ENCODE peak calls at places on chromosomes 16 and 17, in eight cellular contexts. T is renal cortical epithelial cell; Z is HFF-Myc; O is HTR-8/SVneo; Y is astrocyte of the hippocampus; G is effector CD8-positive, alpha-beta T cell; H is NCI-H1417; R is amniotic stem cell. A is an unnamed sample.

GRCh38 chr17:57636985-57637667 is 108.0 kb downstream of the CCDC182 start:
- DNase-seq in T (no peak), H (no peak), R (no peak), G (no peak), Z (no peak), O (no peak), Y (no peak), A (no peak)

GRCh38 chr17:39081851-39082250 is 69.6 kb downstream of the PLXDC1 start:
- DNase-seq in R (no peak), H (no peak), T (no peak), Y (no peak), Z (no peak), O (no peak), G (no peak), A (no peak)

GRCh38 chr16:87117936-87118335 is 199.3 kb downstream of the C16orf95 start:
- DNase-seq in O (no peak), T (no peak), G (no peak), Z (no peak), H (no peak), R (no peak), Y (no peak), A (no peak)

GRCh38 chr17:75773121-75773807 is 8.3 kb upstream of the GALK1 start:
- DNase-seq in O (no peak), H (no peak), Z (no peak), G (no peak), T (no peak), R (no peak), Y (no peak), A (no peak)

GRCh38 chr16:29007865-29008593 is 23.2 kb downstream of the LAT start:
- DNase-seq in R (no peak), O (peak; percentile 33), Y (peak; percentile 17), T (peak; percentile 55), G (peak; percentile 20), H (no peak), Z (peak; percentile 77), A (peak; percentile 63)

GRCh38 chr16:46763147-46763546 is 15.0 kb upstream of the MYLK3 start:
- DNase-seq in Y (peak; percentile 13), T (no peak), O (no peak), H (peak; percentile 26), Z (no peak), G (no peak), R (no peak), A (no peak)

GRCh38 chr16:70725024-70725911 is 39.4 kb upstream of the MTSS2 start:
- DNase-seq in O (no peak), R (no peak), H (no peak), Y (no peak), T (peak; percentile 16), G (no peak), Z (no peak), A (no peak)

GRCh38 chr16:57958544-57958943 is 12.4 kb downstream of the CNGB1 start:
- DNase-seq in Z (no peak), T (no peak), H (no peak), Y (no peak), O (no peak), G (no peak), R (no peak), A (no peak)

GRCh38 chr16:84075376-84075775 is 32.8 kb upstream of the SLC38A8 start:
- DNase-seq in O (no peak), Y (no peak), R (no peak), G (no peak), H (no peak), T (no peak), Z (no peak), A (no peak)

GRCh38 chr17:74775409-74776043 is 619 bp downstream of the NAT9 start:
- DNase-seq in O (no peak), Z (no peak), Y (no peak), H (no peak), T (no peak), G (no peak), R (no peak), A (no peak)

GRCh38 chr16:30458561-30459394 is 13.1 kb upstream of the SEPHS2 start:
- DNase-seq in T (no peak), Y (no peak), O (no peak), H (no peak), Z (no peak), G (no peak), R (no peak), A (no peak)

GRCh38 chr17:7684856-7685532 is 2.3 kb downstream of the TP53 start:
- DNase-seq in H (no peak), Z (no peak), T (no peak), Y (peak; percentile 14), G (no peak), R (no peak), O (no peak), A (no peak)

GRCh38 chr17:65131946-65132345 is 5.2 kb upstream of the RGS9 start:
- DNase-seq in Y (no peak), R (peak; percentile 22), H (no peak), Z (peak; percentile 52), O (no peak), T (peak; percentile 75), G (no peak), A (peak; percentile 33)

GRCh38 chr17:74690409-74690825 is 22.3 kb downstream of the CD300LF start:
- DNase-seq in R (no peak), Z (no peak), H (no peak), T (no peak), G (no peak), Y (no peak), O (no peak), A (no peak)

GRCh38 chr17:37541880-37542675 is 52.4 kb downstream of the DUSP14 start:
- DNase-seq in G (no peak), Y (peak; percentile 26), H (no peak), R (no peak), O (no peak), T (peak; percentile 46), Z (no peak), A (no peak)

GRCh38 chr16:67441289-67441753 is 10.4 kb downstream of the HSD11B2 start:
- DNase-seq in T (peak; percentile 79), G (no peak), O (no peak), Z (no peak), H (peak; percentile 51), R (no peak), Y (no peak), A (no peak)

GRCh38 chr16:20675488-20676267 is 21.8 kb downstream of the ACSM1 start:
- DNase-seq in O (no peak), H (peak; percentile 41), Y (peak; percentile 1), Z (no peak), R (no peak), G (no peak), T (peak; percentile 78), A (no peak)

GRCh38 chr16:82152641-82153094 is 17.4 kb downstream of the MPHOSPH6 start:
- DNase-seq in H (no peak), R (no peak), Y (peak; percentile 21), Z (peak; percentile 63), G (no peak), T (peak; percentile 47), O (peak; percentile 59), A (no peak)

GRCh38 chr16:2090819-2091721 is 43.3 kb downstream of the TSC2 start:
- DNase-seq in O (no peak), H (peak; percentile 98), R (no peak), G (peak; percentile 9), T (peak; percentile 44), Z (no peak), Y (peak; percentile 86), A (no peak)

GRCh38 chr16:80273635-80274538 is 266.9 kb upstream of the DYNLRB2 start:
- DNase-seq in Z (no peak), O (peak; percentile 21), G (no peak), Y (peak; percentile 69), T (peak; percentile 75), H (no peak), R (no peak), A (no peak)

GRCh38 chr16:52498640-52499039 is 48.3 kb downstream of the TOX3 start:
- DNase-seq in T (no peak), Z (no peak), R (no peak), G (no peak), H (peak; percentile 2), O (no peak), Y (peak; percentile 61), A (no peak)

GRCh38 chr16:12082207-12082606 is 105.7 kb downstream of the SNX29 start:
- DNase-seq in R (no peak), H (no peak), Z (no peak), T (no peak), O (no peak), Y (no peak), G (no peak), A (no peak)

GRCh38 chr16:30491744-30492308 is 19.3 kb downstream of the ITGAL start:
- DNase-seq in Y (peak; percentile 52), R (peak; percentile 38), O (peak; percentile 91), H (no peak), T (peak; percentile 82), Z (peak; percentile 82), G (no peak), A (peak; percentile 79)

A was measured in RCC 7860.